ENCODE peak calls at places on chromosomes 16 and 17, in four cellular contexts. Y is PC-3, C is Peyer's patch, K is adrenal gland. V is an unnamed sample. For H3K4me1, the result is how much of the 10 kb centered on the place peaks cover.

GRCh38 chr17:48241131-48241591 is 133.6 kb downstream of the SNX11 start:
- DNase-seq in Y (peak), C (no peak), K (peak), V (no peak)

GRCh38 chr16:20610192-20610891 is 34.2 kb upstream of the ACSM2B start:
- DNase-seq in Y (no peak), C (no peak), K (no peak), V (no peak)

GRCh38 chr17:2980211-2980903 is 83.0 kb downstream of the OR1D5 start:
- DNase-seq in Y (no peak), C (peak), K (no peak), V (no peak)

GRCh38 chr16:49740190-49740589 is 115.7 kb downstream of the ZNF423 start:
- DNase-seq in Y (no peak), C (no peak), K (no peak), V (no peak)

GRCh38 chr17:71438631-71439146 is 682.1 kb upstream of the SOX9 start:
- DNase-seq in Y (peak), C (no peak), K (no peak), V (peak)

GRCh38 chr16:78237856-78238255 is 138.4 kb downstream of the WWOX start:
- DNase-seq in Y (no peak), C (no peak), K (no peak), V (no peak)

GRCh38 chr17:17381438-17382059 is 78.4 kb downstream of the NT5M start:
- DNase-seq in Y (no peak), C (no peak), K (no peak), V (no peak)

GRCh38 chr16:80176114-80176513 is 364.7 kb upstream of the DYNLRB2 start:
- DNase-seq in Y (no peak), C (no peak), K (no peak), V (peak)

GRCh38 chr17:4476017-4476416 is 22.7 kb upstream of the SPNS2 start:
- DNase-seq in Y (no peak), C (peak), K (no peak), V (no peak)

GRCh38 chr17:68981288-68981687 is 26.1 kb upstream of the ABCA8 start:
- DNase-seq in Y (peak), C (no peak), K (peak), V (peak)

GRCh38 chr17:48563867-48564199 is 14.3 kb downstream of the HOXB4 start:
- DNase-seq in Y (no peak), C (no peak), K (no peak), V (no peak)

GRCh38 chr17:57484826-57485565 is 228.7 kb downstream of the MSI2 start:
- DNase-seq in Y (no peak), C (no peak), K (no peak), V (no peak)

GRCh38 chr17:81576621-81577277 is 24.6 kb upstream of the FAAP100 start:
- DNase-seq in Y (peak), C (no peak), K (no peak), V (peak)

GRCh38 chr16:31083981-31084380 is 4.8 kb downstream of the PRSS53 start:
- DNase-seq in Y (no peak), C (no peak), K (no peak), V (no peak)

GRCh38 chr16:35391328-35391727 is 1931.9 kb downstream of the TP53TG3F start:
- DNase-seq in Y (peak), C (no peak), K (no peak), V (no peak)

GRCh38 chr16:11278681-11279628 is 2.2 kb downstream of the PRM1 start:
- DNase-seq in Y (no peak), C (no peak), K (no peak), V (no peak)

GRCh38 chr17:2179615-2180295 is 123.8 kb downstream of the SMG6 start:
- DNase-seq in Y (no peak), C (peak), K (peak), V (peak)

DNA sequence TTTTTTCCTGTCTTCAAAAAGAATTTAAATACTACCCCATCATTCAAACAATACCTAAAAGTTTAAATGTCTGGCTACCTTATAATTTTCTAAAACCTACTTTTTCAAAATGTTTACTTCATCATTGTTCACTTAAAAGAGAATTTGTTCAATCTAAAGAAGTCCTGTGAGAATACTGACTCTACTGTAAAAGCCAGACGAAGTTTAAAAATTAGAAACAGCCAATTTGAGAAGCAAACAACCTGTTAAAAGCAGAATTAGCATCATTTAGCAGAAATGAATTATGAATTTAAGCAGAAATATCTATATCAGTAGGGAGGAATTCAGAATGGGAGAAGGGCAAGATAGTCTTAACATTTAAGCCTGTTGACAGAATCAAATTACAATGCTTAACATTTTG is 2.1 kb downstream of the SKA2 start:
- DNase-seq in Y (no peak), C (no peak), K (no peak), V (no peak)
- H3K27ac ChIP-seq in Y (no peak), C (no peak), K (no peak), V (peak)

DNA sequence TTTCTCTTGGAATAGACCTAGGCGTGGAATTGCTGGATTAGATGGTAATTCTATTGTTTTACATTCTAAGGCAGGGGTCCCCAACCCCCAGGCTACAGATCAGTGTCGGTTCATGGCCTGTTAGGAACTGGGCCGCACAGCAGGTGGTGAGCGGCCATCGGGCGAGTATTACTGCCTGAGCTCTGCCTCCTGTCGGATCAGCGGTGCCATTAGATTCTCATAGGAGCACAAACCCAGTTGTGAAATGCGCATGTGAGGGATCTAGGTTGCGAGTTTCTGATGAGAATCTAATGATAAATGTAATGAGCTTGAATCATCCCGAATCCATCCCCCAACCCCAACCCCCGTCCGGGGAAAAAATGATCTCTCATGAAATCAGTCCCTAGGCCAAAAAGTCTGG is 23.0 kb downstream of the NLRC5 start:
- DNase-seq in Y (no peak), C (no peak), K (no peak), V (no peak)
- H3K4me1 ChIP-seq in Y (under half), C (under half), K (under half), V (under half)

GRCh38 chr16:82219298-82219697 is 49.3 kb upstream of the MPHOSPH6 start:
- DNase-seq in Y (no peak), C (no peak), K (no peak), V (no peak)
- H3K4me3 ChIP-seq in Y (no peak), C (no peak), K (no peak), V (no peak)

GRCh38 chr16:85361441-85362118 is 249.3 kb upstream of the CIBAR2 start:
- DNase-seq in Y (no peak), C (peak), K (peak), V (peak)

GRCh38 chr16:85358704-85359146 is 246.5 kb upstream of the CIBAR2 start:
- DNase-seq in Y (no peak), C (no peak), K (no peak), V (no peak)

GRCh38 chr16:85362443-85362842 is 250.2 kb upstream of the CIBAR2 start:
- DNase-seq in Y (no peak), C (no peak), K (no peak), V (no peak)

GRCh38 chr16:85359147-85359822 is 247.0 kb upstream of the CIBAR2 start:
- DNase-seq in Y (no peak), C (no peak), K (peak), V (no peak)

DNA sequence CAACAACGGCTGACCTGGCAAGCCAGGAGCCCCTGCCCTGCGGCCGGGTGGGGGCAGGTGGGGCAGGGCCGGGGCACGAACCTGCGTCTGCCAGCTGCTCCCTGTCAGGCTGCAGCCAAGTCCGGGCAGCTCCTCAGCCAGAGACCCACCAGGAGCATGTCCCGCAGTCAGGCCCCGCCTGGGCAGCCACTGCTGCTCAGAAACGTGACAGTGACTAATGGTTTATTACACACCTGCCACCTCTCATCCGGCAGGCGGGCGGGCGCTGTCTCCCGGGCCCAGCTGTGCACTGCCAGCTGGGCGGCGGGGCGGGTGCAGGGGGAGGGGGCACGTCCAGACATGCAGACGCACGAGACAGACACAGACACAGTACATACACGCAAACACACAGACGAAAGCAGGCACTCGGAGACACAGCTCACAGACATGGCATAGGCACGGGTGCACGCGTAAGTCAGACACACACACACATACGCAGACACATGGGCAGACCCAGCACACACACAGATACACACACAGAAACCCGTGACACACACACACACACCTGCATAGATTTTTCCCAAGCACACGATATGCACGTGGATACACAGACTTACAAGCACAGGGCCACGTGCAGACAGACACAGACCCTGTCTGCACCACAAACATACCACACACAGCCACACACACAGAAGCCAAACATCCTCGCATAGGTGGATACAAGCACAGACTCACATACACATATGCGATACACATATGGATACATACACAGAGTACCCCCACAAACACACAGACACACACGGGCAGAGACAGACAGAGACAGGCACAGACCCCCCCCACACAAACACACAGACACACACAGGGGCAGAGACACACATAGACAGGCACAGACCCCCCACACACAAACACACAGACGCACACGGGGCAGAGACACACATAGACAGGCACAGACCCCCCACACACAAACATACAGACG is 248.3 kb upstream of the CIBAR2 start:
- DNase-seq in Y (no peak), C (peak), K (no peak), V (peak)
- H3K27ac ChIP-seq in Y (no peak), C (no peak), K (peak), V (peak)

GRCh38 chr16:19481291-19481690 is 40.6 kb downstream of the GDE1 start:
- DNase-seq in Y (no peak), C (no peak), K (no peak), V (no peak)
- H3K4me1 ChIP-seq in Y (under half), C (under half), K (under half), V (under half)

GRCh38 chr16:66427871-66428681 is 981 bp downstream of the BEAN1 start:
- DNase-seq in Y (no peak), C (peak), K (peak), V (no peak)
- H3K4me3 ChIP-seq in Y (no peak), C (no peak), K (no peak), V (no peak)